ENCODE peak calls at places on chromosomes 5 and 9, in five cellular contexts. R is NCI-H2029 treated with DMSO at 0.1 percent for 48 hours, Q is PC-3, F is LHCN-M2, V is astrocyte of the spinal cord. G is an unnamed sample.

GRCh38 chr5:80961376-80962281 is 1.5 kb downstream of the RASGRF2 start:
- DNase-seq in R (no peak), Q (no peak), F (no peak), V (peak), G (no peak)

GRCh38 chr9:71036501-71036900 is 84.9 kb downstream of the TRPM3 start:
- DNase-seq in R (peak), Q (no peak), F (peak), V (peak), G (peak)

GRCh38 chr9:121294181-121294743 is 26.3 kb downstream of the GSN start:
- DNase-seq in R (no peak), Q (no peak), F (no peak), V (no peak), G (no peak)

GRCh38 chr9:109996936-109997580 is 210.9 kb downstream of the C9orf152 start:
- DNase-seq in R (no peak), Q (peak), F (no peak), V (no peak), G (peak)

GRCh38 chr5:135208555-135209494 is 174.8 kb upstream of the PITX1 start:
- DNase-seq in R (no peak), Q (peak), F (peak), V (peak), G (peak)

GRCh38 chr9:77912895-77913693 is 118.5 kb downstream of the GNAQ start:
- DNase-seq in R (no peak), Q (peak), F (no peak), V (peak), G (peak)

GRCh38 chr9:20252778-20253177 is 369.5 kb downstream of the MLLT3 start:
- DNase-seq in R (no peak), Q (no peak), F (no peak), V (no peak), G (no peak)

GRCh38 chr5:106634375-106634774 is 1036.4 kb downstream of the EFNA5 start:
- DNase-seq in R (no peak), Q (peak), F (no peak), V (no peak), G (no peak)

GRCh38 chr5:64210866-64211265 is 45.2 kb downstream of the RNF180 start:
- DNase-seq in R (no peak), Q (peak), F (peak), V (peak), G (peak)

GRCh38 chr9:33510264-33511183 is 13.5 kb upstream of the ANKRD18B start:
- DNase-seq in R (peak), Q (peak), F (peak), V (peak), G (peak)

G was measured in epithelial cell of esophagus.